ENCODE peak calls at places on chromosomes 2 and 18, in seven cellular contexts. R is K562, V is H1, E is SK-N-SH, I is GM12891, G is GM12878, K is HepG2. C is an unnamed sample.

GRCh38 chr18:9135912-9136314 is 668 bp upstream of the ANKRD12 start:
- DNase-seq in K (peak; percentile 28), V (peak; percentile 62), R (peak; percentile 71), E (no peak), I (peak; percentile 15), G (no peak), C (peak; percentile 27)

GRCh38 chr2:44649426-44649825 is 287.7 kb downstream of the CAMKMT start:
- DNase-seq in V (no peak), R (no peak), E (no peak), K (no peak), I (no peak), G (no peak), C (no peak)

GRCh38 chr2:179107737-179108136 is 57.8 kb upstream of the CCDC141 start:
- DNase-seq in G (no peak), V (no peak), E (no peak), R (no peak), I (no peak), K (peak; percentile 22), C (no peak)

GRCh38 chr2:190088917-190089316 is 26.4 kb upstream of the MSTN start:
- DNase-seq in I (peak; percentile 6), K (peak; percentile 73), G (peak; percentile 20), E (peak; percentile 43), R (peak; percentile 29), V (no peak), C (no peak)

GRCh38 chr2:199987586-199987985 is 32.2 kb downstream of the MAIP1 start:
- DNase-seq in V (no peak), K (no peak), I (no peak), E (no peak), R (peak; percentile 36), G (no peak), C (no peak)

GRCh38 chr2:237473474-237474453 is 13.3 kb upstream of the MLPH start:
- DNase-seq in E (no peak), K (no peak), I (no peak), R (no peak), V (no peak), G (no peak), C (no peak)

GRCh38 chr2:231715988-231716616 is 7.8 kb downstream of the PTMA start:
- DNase-seq in E (no peak), V (no peak), R (peak; percentile 25), K (no peak), G (no peak), I (no peak), C (no peak)

GRCh38 chr2:113799375-113799774 is 42.9 kb upstream of the SLC35F5 start:
- DNase-seq in I (no peak), R (no peak), K (no peak), V (no peak), G (no peak), E (no peak), C (no peak)

GRCh38 chr2:204219196-204219595 is 282.6 kb downstream of the ICOS start:
- DNase-seq in R (no peak), I (no peak), E (no peak), K (no peak), G (no peak), V (no peak), C (no peak)

GRCh38 chr2:196737046-196737445 is 62.4 kb downstream of the GTF3C3 start:
- DNase-seq in R (no peak), V (no peak), K (no peak), G (no peak), I (no peak), E (no peak), C (no peak)

GRCh38 chr2:223019987-223020717 is 31.8 kb upstream of the KCNE4 start:
- DNase-seq in E (no peak), I (no peak), R (no peak), G (no peak), K (no peak), V (no peak), C (no peak)

GRCh38 chr2:198371902-198372611 is 567.7 kb downstream of the PLCL1 start:
- DNase-seq in E (no peak), R (no peak), K (no peak), I (peak; percentile 6), G (peak; percentile 67), V (no peak), C (peak; percentile 1)

GRCh38 chr2:227772197-227772661 is 26.5 kb downstream of the SCYGR8 start:
- DNase-seq in K (peak; percentile 42), I (no peak), E (no peak), G (no peak), R (no peak), V (no peak), C (no peak)

GRCh38 chr2:72326759-72327158 is 179.1 kb upstream of the CYP26B1 start:
- DNase-seq in K (no peak), I (no peak), G (no peak), E (no peak), R (no peak), V (no peak), C (no peak)

GRCh38 chr2:6526093-6526824 is 339.4 kb downstream of the CMPK2 start:
- DNase-seq in G (peak; percentile 9), E (peak; percentile 57), I (peak; percentile 5), V (no peak), R (no peak), K (peak; percentile 23), C (no peak)

GRCh38 chr2:148876589-148877402 is 1.8 kb downstream of the KIF5C start:
- DNase-seq in K (peak; percentile 65), E (peak; percentile 79), V (peak; percentile 77), G (no peak), R (no peak), I (no peak), C (peak; percentile 15)

GRCh38 chr2:60556441-60556997 is 3.1 kb upstream of the BCL11A start:
- DNase-seq in E (peak; percentile 24), K (no peak), V (no peak), R (no peak), G (no peak), I (no peak), C (no peak)

GRCh38 chr2:232982926-232983668 is 30.0 kb downstream of the NGEF start:
- DNase-seq in I (no peak), V (no peak), K (no peak), E (no peak), R (peak; percentile 28), G (no peak), C (no peak)

GRCh38 chr2:35293261-35293660 is 1062.3 kb upstream of the CRIM1 start:
- DNase-seq in K (no peak), I (no peak), R (no peak), E (no peak), G (no peak), V (no peak), C (no peak)

GRCh38 chr2:224211821-224212220 is 172.7 kb upstream of the SERPINE2 start:
- DNase-seq in K (no peak), R (no peak), I (no peak), V (no peak), G (no peak), E (no peak), C (no peak)

GRCh38 chr18:12776821-12777471 is 74.1 kb downstream of the PSMG2 start:
- DNase-seq in K (no peak), E (no peak), I (no peak), V (no peak), R (no peak), G (no peak), C (no peak)

GRCh38 chr2:183078467-183079334 is at the start of gene DUSP19:
- DNase-seq in G (peak; percentile 95), I (peak; percentile 28), K (peak; percentile 95), E (peak; percentile 88), R (peak; percentile 98), V (peak; percentile 94), C (peak; percentile 34)
- TF ChIP-seq POLR2AphosphoS5 in G (peak; percentile 72), I (peak; percentile 41), K (peak; percentile 99), E (peak; percentile 96), R (peak; percentile 95), V (peak; percentile 90), C (peak; percentile 44)

GRCh38 chr18:7923105-7923504 is 356.0 kb downstream of the PTPRM start:
- DNase-seq in R (no peak), K (no peak), V (no peak), E (no peak), I (no peak), G (no peak), C (no peak)

GRCh38 chr18:7924616-7925015 is 357.5 kb downstream of the PTPRM start:
- DNase-seq in R (no peak), I (no peak), E (no peak), V (no peak), G (no peak), K (no peak), C (no peak)

GRCh38 chr18:7918696-7919095 is 351.6 kb downstream of the PTPRM start:
- DNase-seq in I (no peak), V (no peak), K (no peak), R (no peak), E (no peak), G (no peak), C (no peak)

GRCh38 chr18:7919565-7919964 is 352.4 kb downstream of the PTPRM start:
- DNase-seq in E (no peak), I (no peak), G (no peak), V (no peak), K (peak; percentile 21), R (no peak), C (no peak)

DNA sequence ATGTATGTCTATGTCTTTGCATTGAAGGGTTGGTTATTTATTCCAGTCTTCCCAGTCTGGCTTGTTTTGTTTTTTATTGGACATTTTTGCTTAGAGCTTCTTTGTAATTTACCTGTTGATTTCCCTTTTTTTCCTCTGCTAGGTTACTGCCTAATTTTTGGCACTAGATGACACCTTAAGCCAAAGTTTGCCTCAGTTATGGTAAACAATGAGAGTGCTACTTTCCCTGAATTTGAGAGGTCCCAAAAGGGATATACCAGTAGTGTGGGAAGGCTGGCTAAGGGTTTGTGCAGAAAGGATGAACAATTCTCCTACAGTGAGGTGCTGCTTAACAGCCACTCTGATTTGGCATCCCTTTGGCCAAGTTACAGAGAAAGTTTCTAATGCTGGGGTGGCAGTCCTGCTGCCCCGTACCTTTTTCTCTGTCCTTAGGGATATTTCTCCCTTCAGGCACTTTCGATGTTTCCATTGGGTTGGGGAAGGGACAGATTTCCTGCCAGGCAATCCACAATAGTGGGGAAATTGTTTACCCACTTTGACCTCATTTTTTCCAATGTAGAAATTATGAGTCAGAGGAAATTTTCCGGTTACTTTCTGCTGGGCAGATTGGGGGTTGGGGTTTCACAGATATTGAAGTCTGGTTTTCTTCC is 354.9 kb downstream of the PTPRM start:
- DNase-seq in V (no peak), G (no peak), E (no peak), I (no peak), R (no peak), K (peak; percentile 76), C (no peak)
- TF ChIP-seq TAF1 in V (no peak), G (no peak), E (no peak), I (no peak), R (no peak), K (no peak), C (no peak)

GRCh38 chr2:202780514-202781021 is 91.0 kb downstream of the ICA1L start:
- DNase-seq in R (no peak), K (no peak), V (no peak), I (peak; percentile 17), E (no peak), G (peak; percentile 39), C (no peak)
- TF ChIP-seq POLR2AphosphoS5 in R (no peak), K (no peak), V (no peak), I (no peak), E (no peak), G (no peak), C (no peak)

DNA sequence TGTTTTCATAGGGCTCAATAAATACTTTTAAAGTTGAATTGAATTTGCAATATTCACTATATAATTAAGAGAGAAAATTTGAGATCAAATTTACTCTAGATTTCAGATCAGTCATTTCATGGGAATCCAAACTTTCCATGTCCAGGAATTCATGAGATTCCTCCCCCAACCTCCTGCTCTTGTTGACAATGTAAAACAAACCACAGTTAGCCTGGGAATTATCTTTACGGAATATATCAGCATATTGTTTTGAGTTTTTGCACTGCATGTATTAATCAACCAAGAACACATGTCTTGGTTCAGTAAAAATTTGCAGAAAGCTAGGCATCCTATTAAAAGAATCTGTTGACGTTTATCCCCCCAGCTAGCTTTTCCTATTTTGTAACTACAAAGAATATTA is 42.3 kb downstream of the CYP1B1 start:
- DNase-seq in E (no peak), I (no peak), K (no peak), V (no peak), G (no peak), R (no peak), C (no peak)
- TF ChIP-seq TAF1 in E (no peak), I (no peak), K (no peak), V (no peak), G (no peak), R (no peak), C (no peak)